ENCODE peak calls at places on chromosomes 7 and 10, in seven cellular contexts. P is choroid plexus epithelial cell, L is kidney, I is lower lobe of right lung, D is cardiac fibroblast, Q is GM23338, U is heart right ventricle. V is an unnamed sample.

GRCh38 chr10:95411635-95412034 is 120.8 kb upstream of the PDLIM1 start:
- DNase-seq in P (no peak), D (no peak), U (no peak), I (no peak), L (no peak), Q (peak), V (no peak)

GRCh38 chr10:83248232-83248631 is 891.1 kb upstream of the GHITM start:
- DNase-seq in D (no peak), I (no peak), U (no peak), L (no peak), P (no peak), Q (no peak), V (no peak)

GRCh38 chr10:114163062-114163861 is 10.7 kb downstream of the CCDC186 start:
- DNase-seq in L (no peak), D (peak), P (peak), Q (peak), I (no peak), U (no peak), V (no peak)

GRCh38 chr7:98241674-98242241 is 10.3 kb downstream of the TECPR1 start:
- DNase-seq in U (no peak), P (no peak), I (no peak), Q (no peak), D (no peak), L (no peak), V (no peak)

GRCh38 chr10:73906524-73907447 is 4.1 kb upstream of the PLAU start:
- DNase-seq in Q (peak), P (peak), I (peak), U (peak), D (peak), L (peak), V (no peak)

GRCh38 chr10:99370993-99371392 is 41.8 kb downstream of the CNNM1 start:
- DNase-seq in P (peak), Q (peak), I (no peak), U (no peak), D (peak), L (no peak), V (peak)

GRCh38 chr7:913736-914520 is 37.6 kb downstream of the GET4 start:
- DNase-seq in U (no peak), Q (no peak), D (no peak), L (peak), P (no peak), I (no peak), V (no peak)

GRCh38 chr10:131832056-131832685 is 68.6 kb upstream of the PPP2R2D start:
- DNase-seq in L (peak), P (no peak), I (peak), D (no peak), Q (no peak), U (no peak), V (no peak)

GRCh38 chr7:42096681-42097637 is 140.1 kb downstream of the GLI3 start:
- DNase-seq in D (peak), Q (no peak), U (peak), I (no peak), L (no peak), P (peak), V (no peak)

GRCh38 chr10:31554556-31554955 is 235.5 kb downstream of the ZEB1 start:
- DNase-seq in Q (no peak), P (peak), I (no peak), D (peak), L (no peak), U (no peak), V (no peak)

GRCh38 chr10:451021-451471 is 238.4 kb downstream of the DIP2C start:
- DNase-seq in D (no peak), Q (no peak), L (peak), I (no peak), U (no peak), P (no peak), V (no peak)

GRCh38 chr10:24041030-24041429 is 167.9 kb upstream of the KIAA1217 start:
- DNase-seq in P (peak), I (no peak), D (no peak), Q (no peak), L (no peak), U (no peak), V (no peak)

GRCh38 chr10:107653832-107654287 is 489.4 kb upstream of the SORCS1 start:
- DNase-seq in Q (no peak), I (no peak), P (peak), U (peak), L (no peak), D (peak), V (peak)

GRCh38 chr7:64602518-64602917 is 39.6 kb upstream of the ZNF680 start:
- DNase-seq in D (peak), Q (no peak), L (no peak), P (peak), U (no peak), I (no peak), V (no peak)

GRCh38 chr7:141360414-141360760 is 190.8 kb upstream of the AGK start:
- DNase-seq in I (no peak), U (no peak), L (no peak), Q (no peak), D (no peak), P (no peak), V (no peak)

GRCh38 chr7:74482629-74483401 is 29.1 kb downstream of the GTF2IRD1 start:
- DNase-seq in Q (no peak), I (no peak), D (peak), L (no peak), P (peak), U (no peak), V (no peak)

GRCh38 chr10:31490858-31491504 is 172.0 kb downstream of the ZEB1 start:
- DNase-seq in P (peak), U (peak), Q (peak), I (no peak), D (peak), L (no peak), V (no peak)

GRCh38 chr7:128911441-128912031 is 1.0 kb upstream of the KCP start:
- DNase-seq in I (no peak), Q (peak), U (peak), P (no peak), D (peak), L (no peak), V (no peak)

GRCh38 chr7:36400023-36400422 is 10.4 kb downstream of the ANLN start:
- DNase-seq in U (no peak), D (peak), L (no peak), Q (no peak), I (no peak), P (peak), V (no peak)

GRCh38 chr10:85648279-85648754 is 718.3 kb downstream of the GRID1 start:
- DNase-seq in I (no peak), U (no peak), Q (no peak), P (peak), D (no peak), L (no peak), V (no peak)

GRCh38 chr7:42877852-42878251 is 34.0 kb downstream of the C7orf25 start:
- DNase-seq in P (no peak), U (no peak), Q (no peak), D (no peak), I (peak), L (no peak), V (no peak)

GRCh38 chr10:13945760-13946460 is 359.1 kb downstream of the PRPF18 start:
- DNase-seq in D (peak), U (no peak), Q (peak), L (peak), I (no peak), P (peak), V (no peak)

GRCh38 chr10:78805176-78805575 is 263.6 kb upstream of the ZMIZ1 start:
- DNase-seq in P (peak), U (peak), D (peak), Q (no peak), I (peak), L (peak), V (no peak)

GRCh38 chr10:15068802-15069201 is 19.8 kb downstream of the ACBD7 start:
- DNase-seq in Q (no peak), L (no peak), U (no peak), D (peak), P (peak), I (no peak), V (no peak)

GRCh38 chr10:124123141-124123540 is 29.7 kb upstream of the CHST15 start:
- DNase-seq in P (peak), U (no peak), D (no peak), I (no peak), L (no peak), Q (no peak), V (no peak)

GRCh38 chr10:22022257-22023051 is 18.9 kb upstream of the DNAJC1 start:
- DNase-seq in Q (no peak), P (no peak), L (no peak), U (peak), I (peak), D (peak), V (no peak)

GRCh38 chr7:136325021-136325420 is 347.9 kb upstream of the MTPN start:
- DNase-seq in U (no peak), D (no peak), I (no peak), P (no peak), Q (no peak), L (no peak), V (no peak)

GRCh38 chr10:78579995-78580394 is 488.8 kb upstream of the ZMIZ1 start:
- DNase-seq in Q (no peak), D (peak), P (no peak), U (peak), L (no peak), I (no peak), V (no peak)

GRCh38 chr7:2566348-2566889 is 7.6 kb downstream of the IQCE start:
- DNase-seq in D (no peak), I (peak), P (no peak), Q (no peak), U (no peak), L (no peak), V (no peak)

GRCh38 chr10:91592282-91593020 is 40.4 kb downstream of the PPP1R3C start:
- DNase-seq in U (no peak), L (no peak), D (no peak), I (no peak), Q (no peak), P (no peak), V (no peak)

GRCh38 chr10:101285519-101286070 is 56.3 kb upstream of the LBX1 start:
- DNase-seq in D (no peak), I (no peak), P (no peak), U (no peak), Q (peak), L (no peak), V (no peak)

GRCh38 chr10:86346169-86346793 is 20.3 kb downstream of the GRID1 start:
- DNase-seq in L (peak), U (no peak), P (no peak), I (peak), Q (no peak), D (no peak), V (no peak)

GRCh38 chr7:155644971-155645509 is 579 bp downstream of the RBM33 start:
- DNase-seq in L (no peak), I (peak), U (peak), D (peak), Q (peak), P (peak), V (peak)
- TF ChIP-seq CTCF in L (no peak), I (no peak), U (no peak), D (no peak), Q (no peak), P (peak), V (no peak)

GRCh38 chr10:126907423-126907970 is 2.3 kb downstream of the DOCK1 start:
- DNase-seq in I (no peak), U (no peak), L (no peak), D (no peak), P (no peak), Q (peak), V (no peak)
- TF ChIP-seq CTCF in I (no peak), U (no peak), L (no peak), D (no peak), P (peak), Q (peak), V (no peak)

DNA sequence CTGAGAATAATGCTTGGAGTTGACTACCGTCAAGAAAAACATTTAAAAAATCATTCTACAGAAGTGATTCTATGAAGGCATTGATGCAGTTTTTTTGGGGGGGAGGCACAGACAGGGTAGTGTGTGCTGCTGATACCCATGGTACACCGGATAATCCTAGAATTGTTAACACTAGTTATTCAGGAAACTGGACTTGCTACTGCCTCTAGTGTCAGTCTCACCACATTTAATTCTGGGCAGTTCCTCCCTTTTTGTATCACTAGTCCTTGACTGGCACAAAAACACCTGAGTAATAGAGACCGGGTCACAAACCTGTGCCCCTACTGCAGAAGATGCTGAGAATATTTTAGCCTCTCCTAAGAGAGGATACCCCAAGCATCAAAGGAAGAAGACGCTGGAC is 13.0 kb upstream of the TCAF1 start:
- DNase-seq in I (no peak), P (no peak), Q (no peak), U (no peak), L (no peak), D (no peak), V (no peak)
- TF ChIP-seq CTCF in I (no peak), P (peak), Q (peak), U (no peak), L (no peak), D (peak), V (no peak)

GRCh38 chr10:109427421-109427820 is 495.9 kb downstream of the XPNPEP1 start:
- DNase-seq in P (peak), I (no peak), L (no peak), Q (no peak), U (no peak), D (no peak), V (no peak)
- TF ChIP-seq CTCF in P (no peak), I (no peak), L (no peak), Q (peak), U (no peak), D (no peak), V (no peak)

GRCh38 chr7:149787428-149788299 is 14.3 kb upstream of the ZNF467 start:
- DNase-seq in U (no peak), P (no peak), Q (peak), L (no peak), D (no peak), I (no peak), V (no peak)
- TF ChIP-seq CTCF in U (no peak), P (peak), Q (no peak), L (peak), D (peak), I (peak), V (no peak)

DNA sequence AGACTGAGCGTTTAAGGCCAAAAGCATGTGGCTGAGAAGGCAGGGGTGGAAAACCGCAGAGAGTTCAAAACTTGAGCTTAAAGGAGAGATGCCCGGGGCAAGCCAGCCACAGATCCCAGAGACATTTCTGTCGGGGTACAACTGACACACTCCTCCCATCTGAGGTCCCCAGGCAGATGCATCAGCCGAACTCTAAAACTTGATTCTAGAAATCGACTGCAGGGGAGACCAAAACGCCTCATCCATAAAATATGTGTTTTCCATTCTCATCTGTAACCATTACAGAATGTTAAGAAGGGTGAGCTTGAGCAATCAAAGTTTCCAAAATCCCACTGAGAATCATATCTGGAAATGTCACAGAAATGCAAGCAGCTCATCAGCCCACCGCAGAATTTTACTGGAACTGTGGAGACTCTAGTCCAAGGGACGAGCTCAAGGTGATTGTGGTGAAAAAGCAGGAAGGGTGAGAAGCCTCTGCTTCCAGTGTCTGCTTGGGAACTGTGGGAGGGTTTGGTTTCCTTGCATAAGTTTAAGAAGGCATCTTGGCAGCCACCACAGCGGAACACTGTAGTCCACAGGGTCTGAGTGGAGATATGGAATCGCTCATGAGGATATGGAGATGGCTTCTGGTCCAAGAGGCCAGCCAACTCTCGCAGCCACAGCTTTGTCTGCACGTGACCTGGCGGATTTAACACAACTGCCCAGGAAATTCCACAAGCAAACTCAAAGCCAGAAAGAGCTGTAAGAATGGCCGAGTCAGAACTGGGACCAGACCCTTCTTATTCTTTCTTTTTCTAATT is 249.2 kb downstream of the SFMBT2 start:
- DNase-seq in L (peak), D (peak), Q (no peak), I (no peak), U (peak), P (no peak), V (no peak)
- TF ChIP-seq CTCF in L (no peak), D (no peak), Q (no peak), I (no peak), U (no peak), P (no peak), V (no peak)

GRCh38 chr7:95304990-95305389 is 19.3 kb downstream of the PON1 start:
- DNase-seq in D (no peak), L (no peak), Q (no peak), P (no peak), I (no peak), U (no peak), V (no peak)
- TF ChIP-seq CTCF in D (no peak), L (no peak), Q (no peak), P (no peak), I (no peak), U (no peak), V (no peak)

GRCh38 chr7:127438836-127439235 is 46.3 kb upstream of the ZNF800 start:
- DNase-seq in I (no peak), U (no peak), Q (no peak), L (no peak), P (no peak), D (no peak), V (no peak)

GRCh38 chr7:127440206-127440605 is 47.7 kb upstream of the ZNF800 start:
- DNase-seq in I (no peak), D (no peak), P (no peak), L (no peak), Q (no peak), U (no peak), V (no peak)

GRCh38 chr7:127437772-127438330 is 45.3 kb upstream of the ZNF800 start:
- DNase-seq in P (peak), Q (no peak), U (no peak), I (no peak), D (peak), L (no peak), V (no peak)

GRCh38 chr7:127437241-127437640 is 44.7 kb upstream of the ZNF800 start:
- DNase-seq in I (no peak), Q (no peak), U (no peak), P (no peak), L (no peak), D (no peak), V (no peak)
- TF ChIP-seq CTCF in I (no peak), Q (no peak), U (no peak), P (no peak), L (no peak), D (no peak), V (no peak)

V was measured in GM10248.